ENCODE peak calls at places on chromosomes 7 and 10, in nine cellular contexts. S is heart left ventricle, R is tibial nerve, O is stomach, G is transverse colon, K is HCT116, X is IMR-90, A is esophagus squamous epithelium, W is uterus. Q is an unnamed sample. For H3K36me3, the result is how much of the 10 kb centered on the place peaks cover.

GRCh38 chr10:3217301-3217700 is 44.7 kb upstream of the PITRM1 start:
- DNase-seq in S (no peak), R (no peak), O (no peak), G (no peak), K (no peak), X (peak), A (no peak), W (no peak), Q (no peak)

GRCh38 chr10:113610636-113611601 is 52.9 kb downstream of the NRAP start:
- DNase-seq in S (no peak), R (no peak), O (no peak), G (no peak), K (no peak), X (no peak), A (no peak), W (no peak), Q (no peak)

GRCh38 chr7:84073476-84073875 is 121.1 kb downstream of the SEMA3A start:
- DNase-seq in S (no peak), R (no peak), O (no peak), G (no peak), K (no peak), X (peak), A (no peak), W (no peak), Q (no peak)

GRCh38 chr7:157684157-157684595 is 347.4 kb downstream of the DNAJB6 start:
- DNase-seq in S (no peak), R (peak), O (peak), G (no peak), K (no peak), X (no peak), A (no peak), W (no peak), Q (no peak)

GRCh38 chr7:55369427-55369826 is 4.3 kb downstream of the LANCL2 start:
- DNase-seq in S (no peak), R (no peak), O (no peak), G (no peak), K (no peak), X (peak), A (no peak), W (no peak), Q (no peak)

GRCh38 chr10:129662386-129662785 is 195.3 kb downstream of the MGMT start:
- DNase-seq in S (no peak), R (no peak), O (no peak), G (no peak), K (no peak), X (no peak), A (no peak), W (no peak), Q (no peak)

GRCh38 chr10:28738200-28738599 is 60.9 kb downstream of the BAMBI start:
- DNase-seq in S (no peak), R (no peak), O (no peak), G (no peak), K (peak), X (no peak), A (no peak), W (no peak), Q (no peak)

GRCh38 chr7:18859331-18859730 is 258.1 kb downstream of the TWIST1 start:
- DNase-seq in S (no peak), R (no peak), O (no peak), G (no peak), K (no peak), X (no peak), A (no peak), W (no peak), Q (no peak)

GRCh38 chr7:22001345-22002004 is 55.8 kb upstream of the CDCA7L start:
- DNase-seq in S (no peak), R (no peak), O (no peak), G (no peak), K (peak), X (peak), A (no peak), W (no peak), Q (no peak)

GRCh38 chr7:27046854-27047549 is 48.8 kb downstream of the HOXA1 start:
- DNase-seq in S (no peak), R (no peak), O (no peak), G (no peak), K (peak), X (peak), A (no peak), W (no peak), Q (no peak)

GRCh38 chr10:58399410-58399809 is 14.2 kb downstream of the TFAM start:
- DNase-seq in S (no peak), R (no peak), O (no peak), G (no peak), K (no peak), X (peak), A (no peak), W (no peak), Q (no peak)

GRCh38 chr10:89183571-89183970 is 23.5 kb downstream of the CH25H start:
- DNase-seq in S (no peak), R (no peak), O (no peak), G (no peak), K (no peak), X (peak), A (no peak), W (no peak), Q (no peak)

GRCh38 chr10:119315128-119316001 is 108.0 kb downstream of the GRK5 start:
- DNase-seq in S (no peak), R (peak), O (no peak), G (peak), K (peak), X (peak), A (no peak), W (no peak), Q (no peak)

GRCh38 chr10:122279725-122280141 is 8.6 kb downstream of the BTBD16 start:
- DNase-seq in S (peak), R (no peak), O (peak), G (no peak), K (peak), X (peak), A (no peak), W (no peak), Q (no peak)

GRCh38 chr10:104666106-104666505 is 25.0 kb downstream of the SORCS3 start:
- DNase-seq in S (no peak), R (no peak), O (no peak), G (no peak), K (no peak), X (no peak), A (no peak), W (no peak), Q (no peak)

GRCh38 chr10:109587366-109587765 is 335.9 kb downstream of the XPNPEP1 start:
- DNase-seq in S (no peak), R (no peak), O (no peak), G (no peak), K (no peak), X (no peak), A (no peak), W (no peak), Q (no peak)

GRCh38 chr7:35801392-35802101 is 690 bp downstream of the SEPTIN7 start:
- DNase-seq in S (peak), R (peak), O (peak), G (peak), K (no peak), X (peak), A (peak), W (peak), Q (peak)

GRCh38 chr7:155324012-155324917 is 26.6 kb downstream of the INSIG1 start:
- DNase-seq in S (no peak), R (no peak), O (no peak), G (no peak), K (no peak), X (no peak), A (no peak), W (no peak), Q (no peak)

GRCh38 chr10:25338271-25338670 is 163.5 kb downstream of the GPR158 start:
- DNase-seq in S (no peak), R (no peak), O (no peak), G (no peak), K (no peak), X (no peak), A (no peak), W (no peak), Q (no peak)

GRCh38 chr10:33882996-33883395 is 548.5 kb upstream of the NRP1 start:
- DNase-seq in S (no peak), R (no peak), O (no peak), G (no peak), K (no peak), X (no peak), A (no peak), W (no peak), Q (no peak)

GRCh38 chr7:86116-86515 is 106.3 kb upstream of the FAM20C start:
- DNase-seq in S (no peak), R (no peak), O (no peak), G (no peak), K (no peak), X (no peak), A (no peak), W (no peak), Q (no peak)

GRCh38 chr7:55522268-55522902 is 49.9 kb downstream of the VOPP1 start:
- DNase-seq in S (no peak), R (no peak), O (peak), G (no peak), K (no peak), X (no peak), A (no peak), W (no peak), Q (no peak)

GRCh38 chr10:62092301-62092990 is 176.2 kb downstream of the RTKN2 start:
- DNase-seq in S (no peak), R (no peak), O (no peak), G (no peak), K (no peak), X (no peak), A (no peak), W (no peak), Q (peak)
- TF ChIP-seq POLR2A in S (no peak), R (no peak), O (no peak), G (no peak), K (no peak), X (no peak), A (no peak), W (no peak), Q (no peak)

GRCh38 chr7:75854233-75854632 is 24.6 kb upstream of the RHBDD2 start:
- DNase-seq in S (no peak), R (no peak), O (no peak), G (no peak), K (no peak), X (peak), A (no peak), W (no peak), Q (no peak)
- TF ChIP-seq CTCF in S (no peak), R (no peak), O (no peak), G (no peak), K (no peak), X (no peak), A (no peak), W (no peak), Q (no peak)

DNA sequence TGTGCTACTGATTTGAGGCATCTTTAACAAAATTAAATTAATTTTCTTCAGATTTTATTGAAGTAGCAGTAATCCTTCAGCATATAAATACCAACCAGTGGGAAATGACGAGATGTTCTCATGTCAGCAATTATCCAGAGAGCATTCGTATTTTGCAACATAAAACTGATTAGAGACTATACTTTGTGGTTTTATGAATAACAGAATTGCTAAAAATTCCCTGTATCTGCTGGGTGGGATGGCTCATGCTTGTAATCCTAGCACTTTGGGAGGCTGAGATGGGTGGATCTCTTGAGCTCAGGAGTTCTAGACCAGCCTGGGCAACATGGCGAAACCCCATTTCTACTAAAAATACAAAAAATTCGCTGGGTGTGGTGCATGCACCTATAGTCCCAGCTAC is 56.9 kb downstream of the ATAD1 start:
- DNase-seq in S (no peak), R (no peak), O (no peak), G (no peak), K (no peak), X (no peak), A (no peak), W (no peak), Q (no peak)
- H3K36me3 ChIP-seq in S (half or more), R (under half), O (under half), G (under half), K (under half), X (under half), A (under half), W (under half), Q (under half)

GRCh38 chr10:30002438-30003266 is 56.7 kb downstream of the JCAD start:
- DNase-seq in S (peak), R (peak), O (peak), G (peak), K (peak), X (peak), A (peak), W (peak), Q (peak)

GRCh38 chr10:29998142-29998808 is 61.1 kb downstream of the JCAD start:
- DNase-seq in S (peak), R (peak), O (peak), G (peak), K (peak), X (peak), A (no peak), W (peak), Q (peak)

GRCh38 chr10:30006410-30006809 is 53.0 kb downstream of the JCAD start:
- DNase-seq in S (no peak), R (no peak), O (no peak), G (no peak), K (no peak), X (no peak), A (no peak), W (no peak), Q (no peak)

GRCh38 chr10:29996842-29997123 is 62.6 kb downstream of the JCAD start:
- DNase-seq in S (no peak), R (no peak), O (no peak), G (no peak), K (no peak), X (no peak), A (no peak), W (no peak), Q (no peak)

GRCh38 chr10:30000802-30001571 is 58.4 kb downstream of the JCAD start:
- DNase-seq in S (peak), R (no peak), O (no peak), G (peak), K (no peak), X (peak), A (no peak), W (peak), Q (no peak)
- TF ChIP-seq POLR2A in S (no peak), R (no peak), O (no peak), G (no peak), K (no peak), X (no peak), A (no peak), W (no peak), Q (no peak)

GRCh38 chr10:53403688-53404087 is 631.1 kb upstream of the MBL2 start:
- DNase-seq in S (peak), R (peak), O (peak), G (peak), K (no peak), X (peak), A (no peak), W (peak), Q (peak)
- TF ChIP-seq CTCF in S (no peak), R (no peak), O (no peak), G (no peak), K (no peak), X (no peak), A (no peak), W (no peak), Q (no peak)

DNA sequence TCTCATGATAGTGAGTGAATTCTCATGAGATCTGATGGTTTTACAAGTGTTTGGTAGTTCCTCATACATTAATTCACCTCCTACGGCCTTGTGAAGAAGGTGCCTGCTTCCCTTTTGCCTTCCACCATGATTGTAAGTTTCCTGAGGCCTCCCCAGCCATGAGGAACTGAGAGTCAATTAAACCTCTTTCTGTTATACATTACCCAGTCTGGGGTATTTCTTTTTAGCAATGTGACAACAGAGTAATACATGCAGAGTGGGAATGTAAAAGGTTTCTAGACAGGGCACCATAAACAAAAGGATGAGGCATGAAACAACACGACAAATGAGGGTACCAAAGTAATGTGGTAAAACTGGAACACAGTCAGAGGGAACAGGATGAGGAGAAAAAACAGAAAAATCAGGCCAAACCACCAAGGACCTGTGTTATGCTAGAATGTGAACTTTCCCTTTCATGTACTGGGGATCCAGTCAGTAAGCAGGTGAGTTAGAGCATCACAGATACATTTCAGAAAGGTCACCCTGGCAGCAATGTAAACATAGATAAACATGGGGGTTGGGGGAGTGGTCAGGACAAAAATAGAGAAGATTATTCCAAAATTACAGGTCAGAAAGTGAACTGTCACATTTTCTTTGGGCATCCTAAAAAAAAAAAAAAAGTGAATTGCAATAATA is 31.9 kb downstream of the ANKRD26 start:
- DNase-seq in S (no peak), R (no peak), O (no peak), G (no peak), K (no peak), X (no peak), A (no peak), W (no peak), Q (no peak)
- H3K36me3 ChIP-seq in S (half or more), R (under half), O (under half), G (under half), K (under half), X (under half), A (under half), W (under half), Q (half or more)

GRCh38 chr10:73772280-73773151 is 9.3 kb upstream of the CHCHD1 start:
- DNase-seq in S (peak), R (peak), O (peak), G (peak), K (peak), X (peak), A (peak), W (peak), Q (peak)

GRCh38 chr10:73773152-73773879 is 8.5 kb upstream of the CHCHD1 start:
- DNase-seq in S (no peak), R (no peak), O (no peak), G (no peak), K (no peak), X (peak), A (no peak), W (no peak), Q (no peak)

GRCh38 chr10:73771722-73772279 is 10.0 kb upstream of the CHCHD1 start:
- DNase-seq in S (peak), R (peak), O (peak), G (peak), K (peak), X (peak), A (no peak), W (peak), Q (peak)

GRCh38 chr10:73779018-73779417 is 2.8 kb upstream of the CHCHD1 start:
- DNase-seq in S (no peak), R (no peak), O (no peak), G (no peak), K (no peak), X (no peak), A (no peak), W (no peak), Q (no peak)

GRCh38 chr10:73774637-73775036 is 7.2 kb upstream of the CHCHD1 start:
- DNase-seq in S (no peak), R (no peak), O (no peak), G (no peak), K (no peak), X (peak), A (no peak), W (no peak), Q (no peak)
- TF ChIP-seq POLR2A in S (no peak), R (no peak), O (no peak), G (no peak), K (no peak), X (no peak), A (no peak), W (no peak), Q (no peak)

DNA sequence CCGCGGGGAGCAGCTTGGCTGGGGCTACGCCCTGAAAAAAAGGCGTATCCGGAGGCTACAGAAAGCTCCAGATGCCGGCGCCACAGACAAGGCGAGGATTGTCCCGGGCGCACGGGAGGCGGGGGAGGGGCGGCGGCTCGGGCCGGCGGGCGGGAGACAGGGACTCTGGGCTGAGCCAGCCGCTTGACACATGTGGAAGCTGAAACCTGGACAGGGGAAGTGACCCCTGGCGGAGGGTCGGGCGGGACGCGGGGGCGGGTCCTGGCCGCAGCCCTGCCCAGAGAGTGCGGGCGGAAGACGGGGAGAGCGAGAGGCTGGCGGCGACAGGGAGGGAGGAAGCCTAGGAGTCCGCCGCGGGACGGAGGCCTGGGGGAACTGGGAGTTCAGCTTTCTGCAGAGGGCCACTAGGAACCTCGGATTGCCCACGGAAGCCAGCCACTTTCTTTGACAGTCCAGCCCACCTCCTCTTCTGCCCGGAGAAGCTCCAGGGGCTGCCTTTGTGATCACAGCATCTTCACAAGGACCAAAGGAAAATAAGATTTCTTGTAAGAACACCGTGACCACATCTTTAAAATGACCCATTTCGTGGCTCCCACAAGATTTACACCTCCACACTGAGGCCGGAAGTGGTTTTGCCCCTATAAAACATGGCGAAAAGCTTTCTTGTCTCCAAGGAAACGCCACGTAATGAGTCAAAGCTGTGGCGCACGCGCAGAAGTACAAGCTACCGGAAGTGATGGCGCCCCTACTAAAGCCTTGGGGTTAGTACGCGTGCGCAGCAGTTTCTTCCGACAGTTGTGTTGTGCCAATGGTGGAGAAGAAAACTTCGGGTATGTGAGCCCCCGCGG is at the start of the genes PLOD3 and ZNHIT1:
- DNase-seq in S (peak), R (peak), O (peak), G (peak), K (peak), X (peak), A (peak), W (peak), Q (peak)
- TF ChIP-seq CTCF in S (peak), R (no peak), O (no peak), G (peak), K (no peak), X (peak), A (no peak), W (peak), Q (no peak)